ENCODE peak calls at places on chromosomes 12 and 14, in five cellular contexts. Z is tibial nerve, R is AG10803, J is NB4, K is epithelial cell of esophagus. H is an unnamed sample.

GRCh38 chr12:64796205-64796845 is 28.1 kb upstream of the TBC1D30 start:
- DNase-seq in Z (no peak), R (peak), J (peak), K (peak), H (peak)

GRCh38 chr12:57090924-57091632 is 2.2 kb downstream of the NAB2 start:
- DNase-seq in Z (no peak), R (peak), J (no peak), K (no peak), H (peak)

GRCh38 chr12:52679875-52680274 is 332 bp downstream of the KRT1 start:
- DNase-seq in Z (no peak), R (no peak), J (no peak), K (no peak), H (no peak)

GRCh38 chr14:81169711-81170103 is 51.1 kb downstream of the GTF2A1 start:
- DNase-seq in Z (peak), R (peak), J (peak), K (no peak), H (peak)

GRCh38 chr12:130705174-130705880 is 10.8 kb downstream of the RIMBP2 start:
- DNase-seq in Z (no peak), R (no peak), J (no peak), K (no peak), H (no peak)

GRCh38 chr12:110317921-110318320 is 36.9 kb downstream of the ATP2A2 start:
- DNase-seq in Z (no peak), R (peak), J (no peak), K (no peak), H (peak)

GRCh38 chr12:53258541-53259539 is 9.3 kb upstream of the ESPL1 start:
- DNase-seq in Z (no peak), R (no peak), J (no peak), K (no peak), H (no peak)

GRCh38 chr12:108337235-108338223 is 1.6 kb downstream of the CMKLR1 start:
- DNase-seq in Z (no peak), R (peak), J (peak), K (peak), H (peak)

GRCh38 chr12:52251367-52252055 is 18.5 kb downstream of the KRT7 start:
- DNase-seq in Z (no peak), R (no peak), J (no peak), K (no peak), H (no peak)

GRCh38 chr12:111991946-111992345 is 21.0 kb downstream of the TMEM116 start:
- DNase-seq in Z (no peak), R (peak), J (no peak), K (no peak), H (no peak)

GRCh38 chr12:54138219-54138618 is 50.6 kb downstream of the SMUG1 start:
- DNase-seq in Z (no peak), R (no peak), J (no peak), K (no peak), H (no peak)

GRCh38 chr12:94558612-94559011 is 91.7 kb downstream of the TMCC3 start:
- DNase-seq in Z (no peak), R (no peak), J (no peak), K (no peak), H (no peak)

GRCh38 chr12:94561943-94562411 is 88.4 kb downstream of the TMCC3 start:
- DNase-seq in Z (no peak), R (no peak), J (no peak), K (peak), H (no peak)

GRCh38 chr12:94557896-94558295 is 92.5 kb downstream of the TMCC3 start:
- DNase-seq in Z (no peak), R (no peak), J (no peak), K (no peak), H (no peak)

GRCh38 chr12:94563261-94563660 is 87.1 kb downstream of the TMCC3 start:
- DNase-seq in Z (no peak), R (peak), J (no peak), K (no peak), H (no peak)

GRCh38 chr12:94560416-94561221 is 89.7 kb downstream of the TMCC3 start:
- DNase-seq in Z (no peak), R (no peak), J (peak), K (peak), H (peak)
- H3K4me3 ChIP-seq in Z (no peak), R (no peak), J (no peak), K (no peak), H (no peak)

GRCh38 chr12:123801573-123802178 is 39.6 kb downstream of the DNAH10 start:
- DNase-seq in Z (no peak), R (peak), J (peak), K (peak), H (peak)
- TF ChIP-seq CTCF in Z (no peak), R (peak), J (peak), K (peak), H (peak)

DNA sequence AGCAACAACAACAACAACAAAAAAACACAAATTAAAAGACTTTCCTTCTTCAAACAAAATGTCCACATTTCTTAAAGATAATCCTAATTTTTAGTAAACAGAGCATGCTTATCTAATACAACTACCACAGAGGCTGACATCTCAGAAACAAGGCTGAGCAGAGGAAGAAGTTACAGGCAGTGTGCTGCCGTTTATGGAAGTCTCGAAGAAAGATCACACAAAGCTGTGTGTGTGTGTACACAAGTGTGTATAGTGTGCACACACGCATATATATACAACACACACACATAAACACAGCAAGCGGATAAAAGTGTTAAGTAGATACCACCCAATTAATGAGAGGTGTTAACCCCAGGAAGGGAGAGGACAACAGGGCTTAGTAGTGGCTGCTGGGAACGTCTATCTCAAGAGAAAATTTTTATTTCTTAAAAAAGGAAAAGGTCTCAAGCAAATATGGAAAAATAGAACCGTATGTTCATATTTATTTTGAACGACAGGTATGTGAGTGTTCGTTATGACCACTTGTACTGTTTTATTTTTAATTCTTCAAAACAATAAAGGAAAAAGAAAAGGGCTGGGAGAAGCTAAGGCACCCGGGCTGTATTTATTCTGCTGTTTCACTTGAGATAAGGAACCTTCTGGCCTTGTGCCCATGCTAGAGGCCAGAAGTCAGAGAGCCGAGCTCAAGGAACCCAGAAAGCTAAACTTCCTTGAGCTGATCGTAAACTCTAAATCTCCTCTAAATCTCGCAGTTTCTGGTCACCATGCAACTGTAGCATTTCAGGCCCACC is 15.1 kb downstream of the CCDC88C start:
- DNase-seq in Z (no peak), R (no peak), J (no peak), K (no peak), H (no peak)
- H3K4me3 ChIP-seq in Z (no peak), R (no peak), J (no peak), K (no peak), H (no peak)

GRCh38 chr14:104686624-104687517 is 2.5 kb upstream of the INF2 start:
- DNase-seq in Z (no peak), R (no peak), J (no peak), K (no peak), H (no peak)
- TF ChIP-seq CTCF in Z (no peak), R (no peak), J (no peak), K (no peak), H (no peak)

DNA sequence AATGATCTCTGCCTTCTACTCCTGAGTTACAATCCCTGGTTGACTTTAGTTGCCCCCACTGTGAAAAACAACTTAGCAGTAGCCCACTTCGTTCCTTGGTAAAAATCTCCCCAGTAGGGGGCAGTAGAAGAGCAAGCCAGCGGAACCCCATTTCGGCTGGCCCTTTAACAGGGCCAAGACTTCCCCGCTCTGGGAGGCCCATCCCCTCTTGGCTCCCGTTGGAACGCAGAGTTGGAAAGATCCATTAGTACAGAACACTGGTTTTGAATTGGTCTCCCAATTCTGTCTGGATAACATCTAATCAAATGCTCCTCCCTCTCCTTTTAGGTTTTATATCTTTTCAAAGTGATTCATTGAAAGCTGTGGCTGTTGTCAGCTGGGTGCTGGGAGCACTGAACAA is 1133.3 kb downstream of the BCL11B start:
- DNase-seq in Z (no peak), R (peak), J (peak), K (peak), H (peak)
- H3K4me3 ChIP-seq in Z (no peak), R (no peak), J (no peak), K (no peak), H (no peak)

GRCh38 chr14:68979021-68979721 is at the start of gene ACTN1:
- DNase-seq in Z (peak), R (peak), J (peak), K (peak), H (peak)

GRCh38 chr14:68978550-68978911 is 571 bp downstream of the ACTN1 start:
- DNase-seq in Z (peak), R (peak), J (peak), K (peak), H (no peak)

GRCh38 chr14:68981124-68981523 is 2.0 kb upstream of the ACTN1 start:
- DNase-seq in Z (no peak), R (no peak), J (no peak), K (no peak), H (no peak)

GRCh38 chr14:68981539-68981976 is 2.5 kb upstream of the ACTN1 start:
- DNase-seq in Z (no peak), R (peak), J (no peak), K (peak), H (peak)

GRCh38 chr14:68979722-68980552 is 835 bp upstream of the ACTN1 start:
- DNase-seq in Z (peak), R (peak), J (peak), K (peak), H (peak)
- TF ChIP-seq CTCF in Z (no peak), R (no peak), J (no peak), K (no peak), H (no peak)

GRCh38 chr12:31316964-31317363 is 9.0 kb downstream of the SINHCAF start:
- DNase-seq in Z (no peak), R (no peak), J (no peak), K (no peak), H (no peak)
- H3K4me3 ChIP-seq in Z (no peak), R (peak), J (peak), K (no peak), H (peak)

GRCh38 chr12:98698603-98699463 is 53.7 kb downstream of the APAF1 start:
- DNase-seq in Z (peak), R (peak), J (peak), K (peak), H (peak)
- TF ChIP-seq CTCF in Z (peak), R (peak), J (peak), K (peak), H (peak)

H was measured in cardiac fibroblast.